ENCODE peak calls at places on chromosomes 5 and 9, in five cellular contexts. V, F, K, C and P are unnamed samples. For H3K27me3, the result is how much of the 10 kb centered on the place peaks cover.

GRCh38 chr5:169801324-169801777 is 164.3 kb downstream of the DOCK2 start:
- DNase-seq in F (no peak), K (no peak), V (peak), C (no peak), P (no peak)

GRCh38 chr5:97009212-97009898 is 73.5 kb downstream of the LNPEP start:
- DNase-seq in V (no peak), F (no peak), C (no peak), K (no peak), P (no peak)

GRCh38 chr5:133775584-133776304 is 163.4 kb upstream of the FSTL4 start:
- DNase-seq in V (no peak), C (no peak), K (no peak), F (no peak), P (no peak)

GRCh38 chr9:27537027-27537435 is 7.4 kb upstream of the MOB3B start:
- DNase-seq in V (no peak), F (no peak), C (no peak), K (no peak), P (no peak)

GRCh38 chr9:115883467-115884329 is 269.9 kb upstream of the PAPPA start:
- DNase-seq in C (peak), V (peak), F (no peak), K (no peak), P (peak)

GRCh38 chr5:56838409-56839039 is 23.2 kb downstream of the MAP3K1 start:
- DNase-seq in K (no peak), F (no peak), V (peak), C (no peak), P (no peak)

GRCh38 chr5:88884435-88884877 is 1.5 kb upstream of the MEF2C start:
- DNase-seq in C (no peak), F (no peak), K (no peak), V (peak), P (no peak)

GRCh38 chr5:139711067-139711851 is 63.1 kb downstream of the CXXC5 start:
- DNase-seq in F (peak), C (no peak), V (peak), K (peak), P (no peak)

GRCh38 chr5:92777421-92777820 is 803.6 kb downstream of the NR2F1-AS1 start:
- DNase-seq in K (no peak), V (peak), F (no peak), C (no peak), P (no peak)

GRCh38 chr5:63374085-63374484 is 588.2 kb downstream of the HTR1A start:
- DNase-seq in F (no peak), C (no peak), V (no peak), K (no peak), P (no peak)

GRCh38 chr5:68147659-68148058 is 67.9 kb upstream of the PIK3R1 start:
- DNase-seq in C (no peak), V (peak), K (no peak), F (no peak), P (no peak)

GRCh38 chr9:107883496-107884120 is 394.0 kb upstream of the KLF4 start:
- DNase-seq in C (no peak), K (peak), V (no peak), F (no peak), P (no peak)

GRCh38 chr5:163504091-163504931 is 1.1 kb upstream of the MAT2B start:
- DNase-seq in F (no peak), C (peak), K (peak), V (peak), P (no peak)

GRCh38 chr5:107104040-107104773 is 566.5 kb downstream of the EFNA5 start:
- DNase-seq in K (no peak), C (no peak), F (no peak), V (no peak), P (no peak)

GRCh38 chr9:121861501-121862180 is 210.2 kb downstream of the DAB2IP start:
- DNase-seq in F (no peak), C (peak), K (peak), V (no peak), P (no peak)

GRCh38 chr9:135156525-135157510 is 69.3 kb downstream of the OLFM1 start:
- DNase-seq in K (peak), V (peak), F (no peak), C (no peak), P (no peak)

GRCh38 chr5:172453206-172453985 is 929 bp downstream of the SH3PXD2B start:
- DNase-seq in C (peak), F (no peak), V (peak), K (peak), P (no peak)

GRCh38 chr5:14945450-14945849 is 73.9 kb upstream of the ANKH start:
- DNase-seq in K (no peak), V (no peak), C (no peak), F (no peak), P (no peak)

GRCh38 chr5:93078082-93079038 is 502.7 kb downstream of the NR2F1-AS1 start:
- DNase-seq in C (peak), F (no peak), K (peak), V (peak), P (peak)

GRCh38 chr9:121725008-121725795 is 73.8 kb downstream of the DAB2IP start:
- DNase-seq in V (peak), F (no peak), C (peak), K (peak), P (peak)

GRCh38 chr5:172707285-172708182 is 63.5 kb downstream of the DUSP1 start:
- DNase-seq in K (no peak), C (no peak), V (peak), F (no peak), P (no peak)

GRCh38 chr5:7050986-7051385 is 337.8 kb downstream of the TENT4A start:
- DNase-seq in F (no peak), K (no peak), V (no peak), C (no peak), P (no peak)

GRCh38 chr5:99460701-99461100 is 531.9 kb upstream of the CHD1 start:
- DNase-seq in K (no peak), V (no peak), C (no peak), F (no peak), P (no peak)

GRCh38 chr9:97907632-97908031 is 14.7 kb downstream of the TRMO start:
- DNase-seq in K (no peak), V (no peak), F (no peak), C (no peak), P (no peak)

GRCh38 chr9:3441197-3441816 is 84.5 kb downstream of the RFX3 start:
- DNase-seq in V (peak), K (peak), F (no peak), C (no peak), P (no peak)

GRCh38 chr9:36755019-36755418 is 182.3 kb downstream of the MELK start:
- DNase-seq in C (no peak), F (no peak), V (no peak), K (no peak), P (no peak)
- H3K27me3 ChIP-seq in C (under half), F (under half), V (under half), K (under half), P (under half)

GRCh38 chr5:179361204-179361603 is 15.9 kb upstream of the ADAMTS2 start:
- DNase-seq in F (no peak), C (no peak), K (no peak), V (no peak), P (no peak)
- H3K27me3 ChIP-seq in F (under half), C (under half), K (under half), V (under half), P (under half)

DNA sequence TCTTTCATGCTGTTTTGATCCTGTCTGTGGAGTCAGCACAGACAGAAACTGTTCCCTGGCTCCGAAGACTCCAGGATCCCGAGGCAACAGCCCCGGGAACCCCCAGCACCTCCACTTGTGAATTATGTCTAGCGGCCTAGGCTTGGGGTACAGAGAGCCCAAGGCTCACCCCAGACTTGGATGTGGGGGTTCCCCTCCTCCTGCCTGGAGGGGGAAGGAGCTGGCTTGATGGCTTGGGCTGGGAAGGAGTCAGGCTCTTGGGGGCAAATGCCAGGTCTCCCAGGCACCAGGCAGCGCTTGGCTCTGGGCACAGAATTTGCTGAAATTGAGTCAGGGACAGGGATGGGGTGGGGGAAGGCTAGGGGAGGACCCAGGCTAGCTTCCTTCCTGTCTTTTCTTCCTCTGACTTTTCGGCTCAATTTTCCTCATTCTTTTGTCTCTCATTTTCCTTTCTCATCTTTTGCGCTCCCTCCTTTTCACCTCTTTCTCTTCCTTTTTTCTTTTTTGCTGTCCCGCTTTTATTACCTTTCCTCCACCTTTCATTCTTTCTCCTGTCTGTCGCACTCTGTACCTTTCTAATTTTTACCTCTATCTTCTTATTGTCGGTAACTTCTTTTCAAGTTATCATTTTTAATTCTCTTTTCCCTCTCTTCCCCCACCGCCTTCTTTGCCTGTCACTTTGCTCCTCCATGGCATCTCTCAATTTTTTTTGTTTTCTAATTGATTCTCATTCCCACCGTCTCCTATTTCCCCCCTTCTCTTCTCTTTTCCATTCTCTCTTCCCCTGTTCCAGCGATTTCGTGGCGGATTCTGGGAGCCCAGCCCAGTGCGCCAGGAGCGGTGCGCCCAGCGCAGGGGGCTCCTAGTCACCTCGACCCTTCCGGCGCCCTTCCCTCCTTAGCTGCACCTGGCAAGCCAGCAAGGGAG is 10.5 kb downstream of the MSX2 start:
- DNase-seq in K (no peak), V (no peak), C (no peak), F (no peak), P (no peak)
- H3K27me3 ChIP-seq in K (half or more), V (under half), C (under half), F (under half), P (under half)

GRCh38 chr5:175802361-175802760 is 69.0 kb upstream of the CPLX2 start:
- DNase-seq in V (no peak), K (no peak), C (no peak), F (no peak), P (no peak)

GRCh38 chr5:175798626-175799025 is 72.8 kb upstream of the CPLX2 start:
- DNase-seq in F (no peak), C (no peak), K (no peak), V (no peak), P (no peak)

GRCh38 chr5:175797521-175798038 is 73.8 kb upstream of the CPLX2 start:
- DNase-seq in K (no peak), V (no peak), C (no peak), F (no peak), P (no peak)

GRCh38 chr5:175803254-175803653 is 68.1 kb upstream of the CPLX2 start:
- DNase-seq in C (no peak), V (no peak), K (no peak), F (no peak), P (no peak)

GRCh38 chr5:175800656-175801081 is 70.7 kb upstream of the CPLX2 start:
- DNase-seq in F (no peak), C (no peak), K (no peak), V (peak), P (no peak)
- H3K27me3 ChIP-seq in F (under half), C (under half), K (under half), V (under half), P (under half)

GRCh38 chr5:37248970-37249819 is at the start of gene CPLANE1:
- DNase-seq in C (peak), K (peak), F (peak), V (peak), P (no peak)
- H3K27me3 ChIP-seq in C (under half), K (under half), F (under half), V (under half), P (under half)

GRCh38 chr9:104286187-104286586 is 192.1 kb downstream of the SMC2 start:
- DNase-seq in F (no peak), K (no peak), C (no peak), V (no peak), P (no peak)

GRCh38 chr9:104286792-104287191 is 192.7 kb downstream of the SMC2 start:
- DNase-seq in F (no peak), K (peak), C (no peak), V (no peak), P (peak)

GRCh38 chr9:104287255-104287872 is 193.3 kb downstream of the SMC2 start:
- DNase-seq in C (no peak), K (no peak), V (no peak), F (no peak), P (no peak)
- H3K27me3 ChIP-seq in C (under half), K (under half), V (under half), F (under half), P (under half)